ENCODE peak calls at places on chromosomes 16 and 17, in five cellular contexts. One of them, this sample, is unnamed.

GRCh38 chr17:57999496-58000017 is 7.5 kb downstream of the SRSF1 start:
- DNase-seq in GM12878: peak
- DNase-seq in H1: no peak
- DNase-seq in HCT116: peak
- DNase-seq in K562: no peak
- DNase-seq in this sample: peak

GRCh38 chr17:61469474-61469873 is 17.3 kb downstream of the TBX4 start:
- DNase-seq in GM12878: no peak
- DNase-seq in K562: no peak
- DNase-seq in H1: no peak
- DNase-seq in HCT116: no peak
- DNase-seq in this sample: no peak

GRCh38 chr17:35878361-35878760 is 1.8 kb downstream of the CCL5 start:
- DNase-seq in H1: no peak
- DNase-seq in GM12878: no peak
- DNase-seq in HCT116: no peak
- DNase-seq in K562: no peak
- DNase-seq in this sample: no peak

GRCh38 chr17:37553357-37553966 is 55.8 kb downstream of the SYNRG start:
- DNase-seq in K562: no peak
- DNase-seq in GM12878: no peak
- DNase-seq in H1: no peak
- DNase-seq in HCT116: no peak
- DNase-seq in this sample: no peak

GRCh38 chr16:51328708-51329107 is 177.6 kb upstream of the SALL1 start:
- DNase-seq in H1: no peak
- DNase-seq in GM12878: no peak
- DNase-seq in K562: no peak
- DNase-seq in HCT116: no peak
- DNase-seq in this sample: no peak

GRCh38 chr17:17107281-17107680 is 65.0 kb downstream of the MPRIP start:
- DNase-seq in K562: no peak
- DNase-seq in GM12878: no peak
- DNase-seq in H1: no peak
- DNase-seq in HCT116: no peak
- DNase-seq in this sample: no peak

GRCh38 chr16:10668322-10669045 is 26.2 kb downstream of the TEKT5 start:
- DNase-seq in HCT116: no peak
- DNase-seq in H1: peak
- DNase-seq in K562: no peak
- DNase-seq in GM12878: no peak
- DNase-seq in this sample: peak

GRCh38 chr17:48028736-48029135 is 8.9 kb downstream of the COPZ2 start:
- DNase-seq in HCT116: no peak
- DNase-seq in K562: no peak
- DNase-seq in H1: no peak
- DNase-seq in GM12878: no peak
- DNase-seq in this sample: no peak

GRCh38 chr16:83449861-83450260 is 357.9 kb upstream of the HSBP1 start:
- DNase-seq in K562: no peak
- DNase-seq in GM12878: no peak
- DNase-seq in H1: no peak
- DNase-seq in HCT116: no peak
- DNase-seq in this sample: no peak

GRCh38 chr16:25027781-25028180 is 12.6 kb upstream of the ARHGAP17 start:
- DNase-seq in H1: no peak
- DNase-seq in HCT116: no peak
- DNase-seq in K562: no peak
- DNase-seq in GM12878: no peak
- DNase-seq in this sample: no peak

GRCh38 chr17:57178839-57179238 is 77.5 kb upstream of the MSI2 start:
- DNase-seq in H1: no peak
- DNase-seq in GM12878: no peak
- DNase-seq in K562: no peak
- DNase-seq in HCT116: no peak
- DNase-seq in this sample: no peak

GRCh38 chr17:78665952-78666920 is 89.0 kb upstream of the DNAH17 start:
- DNase-seq in GM12878: no peak
- DNase-seq in H1: no peak
- DNase-seq in HCT116: no peak
- DNase-seq in K562: peak
- DNase-seq in this sample: peak

GRCh38 chr17:57892820-57893595 is 43.2 kb upstream of the MRPS23 start:
- DNase-seq in H1: peak
- DNase-seq in K562: no peak
- DNase-seq in HCT116: peak
- DNase-seq in GM12878: no peak
- DNase-seq in this sample: peak

GRCh38 chr16:77322757-77323156 is 112.1 kb downstream of the ADAMTS18 start:
- DNase-seq in H1: no peak
- DNase-seq in HCT116: no peak
- DNase-seq in GM12878: no peak
- DNase-seq in K562: no peak
- DNase-seq in this sample: no peak

GRCh38 chr16:57619606-57620315 is 8.7 kb upstream of the ADGRG1 start:
- DNase-seq in K562: no peak
- DNase-seq in HCT116: no peak
- DNase-seq in GM12878: no peak
- DNase-seq in H1: peak
- DNase-seq in this sample: peak

GRCh38 chr17:57817299-57817698 is 32.5 kb downstream of the MRPS23 start:
- DNase-seq in K562: no peak
- DNase-seq in H1: no peak
- DNase-seq in GM12878: no peak
- DNase-seq in HCT116: no peak
- DNase-seq in this sample: no peak

GRCh38 chr16:70430667-70431536 is 8.0 kb downstream of the ST3GAL2 start:
- DNase-seq in H1: no peak
- DNase-seq in GM12878: peak
- DNase-seq in HCT116: no peak
- DNase-seq in K562: peak
- DNase-seq in this sample: peak

DNA sequence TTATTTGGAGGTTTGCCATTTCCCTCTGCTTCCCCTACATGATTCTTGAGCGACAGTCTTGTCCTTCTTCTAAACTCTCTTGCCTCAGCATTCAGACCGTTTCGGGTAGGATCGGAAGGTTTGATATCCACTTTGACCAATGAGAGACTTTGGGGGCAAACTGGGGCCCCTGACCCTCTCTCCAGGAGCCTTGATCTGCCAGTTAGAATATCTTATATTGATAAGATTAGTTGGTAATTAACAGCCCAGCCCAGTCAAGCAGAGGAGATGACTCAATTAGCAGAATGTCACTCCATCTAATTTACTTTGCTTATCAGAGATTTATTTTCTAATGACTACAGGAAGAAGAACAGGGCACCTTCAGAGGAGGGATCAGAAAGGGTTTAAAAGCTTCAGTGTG is 532.8 kb downstream of the XYLT1 start:
- DNase-seq in K562: no peak
- DNase-seq in GM12878: no peak
- DNase-seq in H1: no peak
- DNase-seq in HCT116: no peak
- DNase-seq in this sample: no peak
- TF ChIP-seq ZNF274 in K562: no peak
- TF ChIP-seq ZNF274 in GM12878: no peak
- TF ChIP-seq ZNF274 in H1: no peak
- TF ChIP-seq ZNF274 in HCT116: no peak
- TF ChIP-seq ZNF274 in this sample: no peak

GRCh38 chr17:62857526-62857925 is 49.4 kb upstream of the MARCHF10 start:
- DNase-seq in HCT116: no peak
- DNase-seq in GM12878: no peak
- DNase-seq in H1: peak
- DNase-seq in K562: no peak
- DNase-seq in this sample: no peak
- TF ChIP-seq EZH2 in HCT116: no peak
- TF ChIP-seq EZH2 in GM12878: no peak
- TF ChIP-seq EZH2 in H1: no peak
- TF ChIP-seq EZH2 in K562: no peak
- TF ChIP-seq EZH2 in this sample: no peak

GRCh38 chr17:81064746-81065475 is 30.0 kb downstream of the BAIAP2 start:
- DNase-seq in GM12878: no peak
- DNase-seq in K562: no peak
- DNase-seq in H1: no peak
- DNase-seq in HCT116: no peak
- DNase-seq in this sample: no peak
- TF ChIP-seq ZNF274 in GM12878: no peak
- TF ChIP-seq ZNF274 in K562: no peak
- TF ChIP-seq ZNF274 in H1: no peak
- TF ChIP-seq ZNF274 in HCT116: no peak
- TF ChIP-seq ZNF274 in this sample: no peak

DNA sequence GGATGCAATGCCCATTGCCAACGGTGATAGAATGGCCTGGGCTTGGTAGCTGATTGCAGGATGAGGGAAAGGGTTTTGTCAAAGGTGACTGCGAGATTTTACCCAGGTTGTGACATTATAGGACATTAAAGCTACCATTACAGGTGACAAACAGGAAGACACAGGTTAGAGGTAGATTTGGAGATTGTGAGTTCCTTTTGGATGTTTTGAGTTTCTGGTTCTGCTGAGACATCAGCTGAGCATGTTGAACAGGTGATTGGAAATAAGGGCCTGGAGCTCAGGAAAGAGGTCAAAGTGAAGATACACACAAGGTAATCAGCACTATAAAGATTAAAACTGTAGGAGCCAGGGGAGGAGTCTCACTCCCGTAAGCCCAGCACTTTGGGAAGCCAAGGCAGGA is 5.9 kb downstream of the GSDMA start:
- DNase-seq in H1: no peak
- DNase-seq in HCT116: no peak
- DNase-seq in K562: no peak
- DNase-seq in GM12878: no peak
- DNase-seq in this sample: no peak
- TF ChIP-seq EZH2 in H1: no peak
- TF ChIP-seq EZH2 in HCT116: no peak
- TF ChIP-seq EZH2 in K562: no peak
- TF ChIP-seq EZH2 in GM12878: no peak
- TF ChIP-seq EZH2 in this sample: no peak

This sample was measured in HepG2.